ENCODE peak calls at places on chromosomes 11 and 22, in six cellular contexts. E, G, Z, V, U and A are unnamed samples.

GRCh38 chr11:120182790-120183491 is 27.9 kb upstream of the OAF start:
- DNase-seq in U (no peak), V (no peak), E (no peak), Z (no peak), G (peak; percentile 26), A (peak; percentile 24)

GRCh38 chr11:16052750-16053149 is 303.6 kb downstream of the SOX6 start:
- DNase-seq in Z (no peak), G (no peak), U (no peak), V (no peak), E (no peak), A (no peak)

GRCh38 chr22:21714059-21714770 is 21.4 kb downstream of the YPEL1 start:
- DNase-seq in Z (no peak), E (no peak), U (no peak), G (no peak), V (no peak), A (no peak)

GRCh38 chr22:41873391-41873790 is 40.5 kb downstream of the SREBF2 start:
- DNase-seq in G (no peak), Z (no peak), U (no peak), E (no peak), V (no peak), A (no peak)

GRCh38 chr11:47413908-47414684 is 5.7 kb downstream of the SLC39A13 start:
- DNase-seq in V (no peak), Z (no peak), G (peak; percentile 74), E (no peak), U (no peak), A (no peak)

GRCh38 chr11:69339916-69340565 is 46.1 kb downstream of the MYEOV start:
- DNase-seq in G (no peak), Z (no peak), E (no peak), V (no peak), U (no peak), A (no peak)

GRCh38 chr22:48902983-48903650 is 924.6 kb downstream of the BRD1 start:
- DNase-seq in V (no peak), E (no peak), U (no peak), G (no peak), Z (no peak), A (no peak)

GRCh38 chr11:22491826-22492225 is 133.8 kb downstream of the FANCF start:
- DNase-seq in G (peak; percentile 7), V (no peak), E (no peak), U (no peak), Z (no peak), A (no peak)

GRCh38 chr11:120404495-120404894 is 68.3 kb downstream of the ARHGEF12 start:
- DNase-seq in G (no peak), E (no peak), V (no peak), Z (no peak), U (no peak), A (no peak)

GRCh38 chr11:20162824-20163777 is 2.8 kb upstream of the DBX1 start:
- DNase-seq in V (no peak), U (no peak), E (no peak), G (peak; percentile 35), Z (no peak), A (no peak)

GRCh38 chr11:7656704-7657103 is 16.6 kb downstream of the CYB5R2 start:
- DNase-seq in U (no peak), Z (no peak), G (no peak), V (no peak), E (no peak), A (no peak)

GRCh38 chr11:110835103-110835502 is 122.9 kb upstream of the ARHGAP20 start:
- DNase-seq in Z (no peak), G (no peak), V (no peak), U (no peak), E (no peak), A (no peak)